ENCODE peak calls at places on chromosomes 1 and 21, in four cellular contexts. S is K562, V is H1, E is GM23338. F is an unnamed sample.

GRCh38 chr1:179754031-179754624 is 11.0 kb downstream of the FAM163A start:
- DNase-seq in V (no peak), S (no peak), E (no peak), F (no peak)

GRCh38 chr1:28601696-28602095 is 9.6 kb downstream of the RAB42 start:
- DNase-seq in S (no peak), V (no peak), E (no peak), F (peak)

GRCh38 chr1:221708076-221708571 is 33.8 kb downstream of the DUSP10 start:
- DNase-seq in S (peak), V (no peak), E (no peak), F (no peak)

GRCh38 chr1:47797555-47797954 is 199.6 kb downstream of the TRABD2B start:
- DNase-seq in E (no peak), V (no peak), S (no peak), F (no peak)

GRCh38 chr1:214923516-214923915 is 159.0 kb upstream of the KCNK2 start:
- DNase-seq in E (no peak), V (no peak), S (no peak), F (no peak)

GRCh38 chr1:144551107-144551542 is 41.6 kb upstream of the PPIAL4F start:
- DNase-seq in S (no peak), V (peak), E (peak), F (no peak)

GRCh38 chr1:89719502-89720306 is 86.8 kb downstream of the LRRC8C start:
- DNase-seq in S (peak), V (no peak), E (no peak), F (peak)

GRCh38 chr1:29379438-29380073 is 143.2 kb downstream of the PTPRU start:
- DNase-seq in E (peak), V (peak), S (peak), F (peak)

GRCh38 chr1:66044912-66045311 is 252.2 kb downstream of the PDE4B start:
- DNase-seq in V (no peak), E (no peak), S (no peak), F (no peak)

GRCh38 chr1:115829023-115829674 is 11.8 kb downstream of the NHLH2 start:
- DNase-seq in S (peak), V (peak), E (peak), F (no peak)

GRCh38 chr1:210239295-210240155 is 6.9 kb downstream of the SERTAD4 start:
- DNase-seq in V (no peak), S (peak), E (peak), F (peak)

GRCh38 chr1:16716691-16717173 is 23.6 kb upstream of the RNU1-4 start:
- DNase-seq in S (peak), V (no peak), E (no peak), F (peak)

GRCh38 chr1:38818706-38819439 is 40.7 kb downstream of the RRAGC start:
- DNase-seq in V (peak), E (peak), S (no peak), F (no peak)

GRCh38 chr1:117758444-117759316 is 152.8 kb downstream of the TENT5C start:
- DNase-seq in S (peak), E (peak), V (peak), F (peak)

DNA sequence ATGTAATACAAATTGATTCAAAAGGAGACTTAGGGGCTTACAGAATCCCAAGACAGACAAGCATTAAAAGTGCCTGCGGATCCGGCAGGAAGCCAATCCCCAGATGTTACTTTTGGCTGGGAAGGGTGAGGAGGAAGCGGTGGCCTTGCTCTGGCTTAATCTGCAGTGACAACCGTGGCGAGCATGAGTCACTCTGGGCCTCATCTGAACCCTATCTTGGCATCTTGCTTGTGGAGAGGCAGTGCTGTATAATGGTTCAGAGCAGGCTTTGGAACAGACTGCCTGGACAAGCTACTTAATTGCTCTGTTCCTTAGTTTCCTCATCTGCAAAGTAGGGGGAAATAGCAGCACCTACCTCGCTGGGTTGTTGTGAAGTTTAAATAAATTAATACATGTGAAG is 74.1 kb downstream of the XCL2 start:
- DNase-seq in S (peak), V (no peak), E (no peak), F (peak)
- TF ChIP-seq POLR2AphosphoS5 in S (peak), V (no peak), E (no peak), F (no peak)

GRCh38 chr1:216723274-216723780 is at the start of gene ESRRG:
- DNase-seq in E (peak), V (peak), S (no peak), F (no peak)
- TF ChIP-seq EZH2 in E (no peak), V (no peak), S (no peak), F (no peak)

GRCh38 chr1:244361764-244362473 is 89.8 kb downstream of the ADSS2 start:
- DNase-seq in S (no peak), V (no peak), E (peak), F (peak)
- TF ChIP-seq POLR2AphosphoS5 in S (no peak), V (no peak), E (no peak), F (no peak)

GRCh38 chr1:156435551-156436318 is 64.8 kb downstream of the MEF2D start:
- DNase-seq in S (no peak), V (no peak), E (no peak), F (no peak)

GRCh38 chr1:156434976-156435550 is 65.5 kb downstream of the MEF2D start:
- DNase-seq in S (no peak), V (no peak), E (peak), F (no peak)

GRCh38 chr1:156437465-156437864 is 63.1 kb downstream of the MEF2D start:
- DNase-seq in E (no peak), V (no peak), S (no peak), F (no peak)

GRCh38 chr1:156437054-156437453 is 63.5 kb downstream of the MEF2D start:
- DNase-seq in V (no peak), S (no peak), E (no peak), F (no peak)

DNA sequence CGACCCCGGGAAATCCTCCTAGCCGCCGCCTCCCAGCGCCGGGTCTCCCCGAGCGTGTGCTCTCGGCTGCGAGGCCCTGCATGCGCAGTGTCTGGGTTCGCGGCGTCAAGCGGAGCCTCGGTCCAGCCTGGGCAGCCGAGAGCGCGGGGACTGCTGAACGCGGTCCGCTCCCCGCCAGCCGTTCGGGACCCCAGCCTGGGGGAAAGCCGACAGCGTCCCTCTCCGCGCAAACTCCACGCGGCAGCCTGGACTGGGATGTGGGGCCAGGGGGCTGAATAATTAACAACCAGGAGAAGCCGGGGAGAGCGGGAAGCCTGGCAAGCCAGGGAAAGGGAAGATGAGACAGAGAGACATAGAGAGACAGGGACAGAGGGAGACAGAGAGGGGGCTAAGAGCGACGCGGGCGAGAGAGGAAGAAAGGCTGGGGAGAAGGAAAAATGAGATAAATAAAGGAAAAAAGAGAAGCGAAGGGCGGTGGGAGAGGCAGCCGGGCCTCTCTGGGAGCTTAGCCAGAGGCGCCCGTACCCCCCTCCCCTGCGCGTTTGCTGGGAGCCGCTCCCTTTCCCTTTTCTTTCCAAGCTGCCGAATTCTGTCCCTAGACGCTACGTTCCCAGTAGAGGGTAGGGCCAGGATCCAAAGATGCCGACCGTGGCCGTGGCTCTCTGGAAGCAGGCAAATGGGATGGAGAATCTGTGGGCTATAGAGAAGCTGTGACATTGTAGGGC is 64.1 kb downstream of the MEF2D start:
- DNase-seq in V (peak), S (no peak), E (peak), F (no peak)
- TF ChIP-seq EZH2 in V (peak), S (no peak), E (peak), F (peak)

DNA sequence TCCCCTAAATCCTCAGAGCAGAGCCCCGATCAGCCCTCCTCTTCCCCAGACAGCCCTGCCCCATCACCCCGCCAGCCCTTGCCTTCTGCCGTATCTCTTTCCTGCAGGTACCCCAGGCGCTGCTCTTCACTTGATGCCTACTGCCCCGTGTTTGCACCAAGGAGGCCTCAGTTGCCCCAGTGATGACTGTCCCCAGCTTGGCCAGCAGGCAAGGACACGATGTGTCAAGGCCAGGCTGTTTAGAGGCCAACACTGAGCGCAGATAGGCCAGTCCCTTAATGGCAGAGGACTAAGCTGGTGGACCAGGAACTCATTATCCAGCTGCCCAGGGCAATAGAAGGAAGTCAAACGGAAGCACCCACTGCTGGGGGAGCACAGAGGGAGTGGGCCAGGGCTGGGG is 68.4 kb downstream of the CAMK2N1 start:
- DNase-seq in E (no peak), V (no peak), S (no peak), F (no peak)
- TF ChIP-seq POLR2AphosphoS5 in E (no peak), V (no peak), S (no peak), F (no peak)

GRCh38 chr1:42380617-42381423 is at the start of gene RIMKLA:
- DNase-seq in S (peak), V (peak), E (peak), F (peak)
- TF ChIP-seq EZH2 in S (no peak), V (no peak), E (no peak), F (peak)

GRCh38 chr1:165597883-165598675 is 33.0 kb upstream of the MGST3 start:
- DNase-seq in V (peak), E (peak), S (peak), F (peak)
- TF ChIP-seq POLR2AphosphoS5 in V (no peak), E (peak), S (no peak), F (peak)

GRCh38 chr1:235648954-235649721 is 446 bp downstream of the GNG4 start:
- DNase-seq in E (peak), V (peak), S (no peak), F (peak)
- TF ChIP-seq EZH2 in E (no peak), V (no peak), S (no peak), F (peak)

GRCh38 chr21:34887729-34888568 is 161.2 kb downstream of the RUNX1 start:
- DNase-seq in E (peak), S (peak), V (no peak), F (peak)
- TF ChIP-seq POLR2AphosphoS5 in E (no peak), S (no peak), V (no peak), F (no peak)

GRCh38 chr1:145879775-145880174 is 5.9 kb downstream of the ANKRD35 start:
- DNase-seq in S (peak), V (no peak), E (peak), F (no peak)

GRCh38 chr1:145874646-145875045 is 11.0 kb downstream of the ANKRD35 start:
- DNase-seq in S (no peak), E (no peak), V (no peak), F (no peak)

GRCh38 chr1:145877923-145878486 is 7.7 kb downstream of the ANKRD35 start:
- DNase-seq in E (no peak), V (no peak), S (peak), F (no peak)

GRCh38 chr1:145884675-145885074 is 991 bp downstream of the ANKRD35 start:
- DNase-seq in S (no peak), E (no peak), V (no peak), F (peak)

GRCh38 chr1:145878724-145879123 is 6.9 kb downstream of the ANKRD35 start:
- DNase-seq in E (no peak), S (no peak), V (no peak), F (no peak)
- TF ChIP-seq EZH2 in E (no peak), S (no peak), V (no peak), F (no peak)

F was measured in endothelial cell of umbilical vein.